ENCODE peak calls at places on chromosomes 3 and 15, in ten cellular contexts. G is GM12865, B is astrocyte, M is epithelial cell of esophagus, S is lower lobe of right lung, W is OCI-LY7, F is NB4, Y is transverse colon, D is body of pancreas, I is A673. P is an unnamed sample.

GRCh38 chr3:128482857-128483656 is 9.9 kb downstream of the GATA2 start:
- DNase-seq in Y (no peak), S (peak; percentile 47), G (no peak), F (no peak), W (no peak), B (peak; percentile 79), M (peak; percentile 33), D (no peak), I (no peak), P (peak; percentile 43)

GRCh38 chr3:60246361-60246760 is 1004.9 kb downstream of the FHIT start:
- DNase-seq in B (no peak), D (no peak), M (no peak), Y (no peak), S (no peak), I (no peak), F (no peak), G (no peak), W (no peak), P (no peak)

GRCh38 chr15:39227001-39227400 is 353.9 kb upstream of the THBS1 start:
- DNase-seq in M (no peak), I (no peak), B (no peak), S (no peak), F (no peak), D (no peak), Y (no peak), W (no peak), G (no peak), P (no peak)

GRCh38 chr3:66038726-66039589 is at the start of gene MAGI1:
- DNase-seq in W (peak; percentile 81), D (peak; percentile 95), I (peak; percentile 91), Y (peak; percentile 91), F (peak; percentile 78), B (peak; percentile 94), S (peak; percentile 89), M (peak; percentile 93), G (peak; percentile 79), P (peak; percentile 89)

GRCh38 chr15:29680806-29681485 is 141.3 kb downstream of the TJP1 start:
- DNase-seq in W (no peak), G (no peak), F (no peak), B (no peak), Y (no peak), M (no peak), D (no peak), S (no peak), I (no peak), P (no peak)

GRCh38 chr3:110518031-110518430 is 553.6 kb upstream of the NECTIN3 start:
- DNase-seq in G (no peak), D (no peak), M (peak; percentile 46), B (no peak), F (no peak), W (no peak), Y (no peak), I (no peak), S (no peak), P (no peak)

GRCh38 chr3:9153763-9154601 is 95.5 kb downstream of the SRGAP3 start:
- DNase-seq in B (peak; percentile 10), D (peak; percentile 30), M (no peak), W (no peak), S (no peak), I (no peak), G (no peak), Y (no peak), F (no peak), P (peak; percentile 64)

GRCh38 chr3:2514031-2514430 is 415.4 kb downstream of the CNTN4 start:
- DNase-seq in M (no peak), G (no peak), W (no peak), D (no peak), F (no peak), S (no peak), Y (no peak), I (no peak), B (no peak), P (no peak)

GRCh38 chr3:115227046-115227445 is 80.0 kb upstream of the ZBTB20 start:
- DNase-seq in M (no peak), W (no peak), F (no peak), I (no peak), D (no peak), G (no peak), S (no peak), B (peak; percentile 53), Y (no peak), P (no peak)

GRCh38 chr15:66196565-66196964 is 57.0 kb downstream of the MEGF11 start:
- DNase-seq in B (peak; percentile 68), F (no peak), M (peak; percentile 89), I (no peak), D (no peak), W (no peak), G (no peak), S (no peak), Y (no peak), P (no peak)

GRCh38 chr15:99631256-99631655 is 65.5 kb downstream of the MEF2A start:
- DNase-seq in I (peak; percentile 48), W (peak; percentile 77), D (peak; percentile 23), S (no peak), Y (peak; percentile 20), M (no peak), G (peak; percentile 76), B (no peak), F (peak; percentile 74), P (no peak)

GRCh38 chr15:85886345-85886935 is 91.7 kb upstream of the KLHL25 start:
- DNase-seq in F (no peak), D (no peak), B (no peak), M (no peak), W (no peak), S (no peak), G (no peak), I (no peak), Y (no peak), P (no peak)

GRCh38 chr3:128800241-128801187 is 74.5 kb downstream of the RAB7A start:
- DNase-seq in Y (no peak), M (no peak), D (no peak), S (no peak), I (no peak), W (no peak), F (no peak), B (no peak), G (peak; percentile 55), P (no peak)

DNA sequence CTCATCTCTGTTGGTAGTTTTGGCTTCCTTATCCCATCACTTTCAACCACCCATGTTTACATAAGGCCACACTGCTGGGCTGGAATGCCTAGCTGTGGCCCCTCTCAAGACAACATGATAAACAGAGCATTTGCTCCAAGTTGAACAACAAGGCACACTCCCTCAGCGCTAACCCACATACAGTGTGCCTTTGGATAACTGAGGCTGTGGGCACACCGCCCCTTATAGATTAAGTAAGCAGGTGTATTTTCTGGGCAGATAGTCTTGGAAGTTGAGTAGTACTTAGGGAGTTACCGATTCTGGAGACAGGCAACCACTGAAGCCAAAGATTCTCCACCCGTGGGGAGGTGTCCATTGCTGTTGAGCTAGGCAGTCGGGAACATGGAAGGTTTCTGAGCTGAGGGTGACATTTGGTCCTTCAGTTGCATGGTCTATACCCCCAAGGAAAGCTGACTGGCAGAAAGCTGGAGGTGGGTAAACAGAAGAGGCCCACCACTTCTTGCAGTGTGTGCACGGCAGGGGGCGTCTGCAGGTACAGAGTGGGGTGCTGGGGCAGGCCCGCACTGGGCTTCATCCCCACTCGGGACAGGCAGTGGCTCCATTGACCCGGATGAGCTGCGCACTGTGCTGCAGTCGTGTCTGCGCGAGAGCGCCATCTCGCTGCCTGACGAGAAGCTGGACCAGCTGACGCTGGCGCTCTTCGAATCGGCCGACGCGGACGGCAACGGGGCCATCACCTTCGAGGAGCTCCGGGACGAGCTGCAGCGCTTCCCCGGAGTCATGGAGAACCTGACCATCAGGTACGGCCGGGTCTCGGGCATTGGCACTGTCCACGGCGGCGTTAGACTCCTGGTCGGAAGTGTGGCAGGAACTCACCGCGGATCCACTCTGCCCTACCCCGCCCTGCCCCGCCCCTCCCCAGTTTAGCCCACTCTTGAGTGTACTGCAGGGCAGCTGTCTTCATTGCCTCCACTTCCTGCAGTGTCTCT is 16.8 kb downstream of the NOX5 start:
- DNase-seq in F (peak; percentile 60), I (peak; percentile 65), G (peak; percentile 6), M (peak; percentile 65), W (no peak), S (peak; percentile 78), D (peak; percentile 35), B (peak; percentile 27), Y (peak; percentile 55), P (no peak)
- TF ChIP-seq CTCF in F (peak; percentile 52), I (peak; percentile 83), G (peak; percentile 18), M (peak; percentile 59), W (no peak), S (peak; percentile 53), D (peak; percentile 20), B (no peak), Y (peak; percentile 49), P (peak; percentile 59)

DNA sequence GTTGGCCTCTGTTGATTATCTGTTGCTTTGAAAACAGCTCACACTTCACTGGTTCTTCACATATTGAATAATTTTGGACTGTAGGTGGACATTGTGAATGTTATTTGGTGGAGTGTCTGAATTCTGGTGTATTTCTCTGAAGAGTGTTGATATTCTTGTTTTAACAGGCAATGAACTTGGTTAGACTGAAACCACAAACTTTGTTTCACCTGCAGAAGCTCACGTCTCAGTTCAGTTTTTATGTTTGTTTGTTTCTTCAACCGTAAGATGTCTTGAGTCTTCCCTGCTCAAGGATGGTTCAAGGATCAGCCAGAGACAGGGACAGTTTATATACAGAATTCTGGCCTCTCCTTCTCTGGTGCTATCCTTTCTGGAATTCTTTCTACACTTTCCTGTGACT is 43.6 kb downstream of the C3orf20 start:
- DNase-seq in M (no peak), S (no peak), W (no peak), F (no peak), Y (no peak), D (no peak), G (peak; percentile 59), I (no peak), B (no peak), P (no peak)
- H3K4me3 ChIP-seq in M (no peak overlapping the region), S (no peak overlapping the region), W (no peak overlapping the region), F (no peak overlapping the region), Y (no peak overlapping the region), D (no peak overlapping the region), G (no peak overlapping the region), I (no peak overlapping the region), B (no peak overlapping the region), P (no peak overlapping the region)

DNA sequence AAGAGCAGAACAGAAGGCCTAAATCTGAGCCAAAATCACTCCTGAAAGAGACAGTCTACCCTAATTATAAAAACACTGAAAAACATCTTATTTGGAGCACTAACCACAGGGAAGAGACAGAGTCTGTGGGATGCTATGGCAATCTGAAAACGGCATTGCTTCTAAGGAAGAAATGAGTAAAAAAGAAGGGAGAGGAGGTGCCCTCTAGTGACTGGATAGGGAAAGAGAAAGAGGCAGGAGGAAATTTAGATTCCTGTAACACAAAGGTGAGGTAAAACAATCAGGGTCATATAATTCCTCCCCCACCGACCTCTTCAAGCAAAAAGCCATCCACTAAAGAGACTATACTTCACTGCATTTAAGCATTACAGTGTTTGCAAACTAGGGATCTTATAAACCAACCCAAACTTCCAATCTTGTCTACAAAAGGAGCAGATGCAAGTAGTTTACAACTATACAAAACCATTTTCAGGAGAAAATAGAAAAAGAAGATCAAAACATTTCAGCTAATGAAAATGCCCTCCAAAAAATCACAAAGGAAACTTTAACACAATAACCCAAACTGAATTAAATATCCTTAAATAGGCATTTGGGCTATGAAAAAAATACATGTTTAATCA is 32.6 kb downstream of the HACD2 start:
- DNase-seq in S (no peak), Y (no peak), W (peak; percentile 11), D (no peak), F (peak; percentile 7), I (peak; percentile 38), M (peak; percentile 18), G (peak; percentile 16), B (no peak), P (no peak)
- TF ChIP-seq CTCF in S (peak; percentile 21), Y (peak; percentile 41), W (peak; percentile 80), D (peak; percentile 22), F (peak; percentile 41), I (peak; percentile 72), M (peak; percentile 58), G (peak; percentile 59), B (peak; percentile 53), P (peak; percentile 69)

GRCh38 chr15:36888018-36888992 is 212.0 kb downstream of the MEIS2 start:
- DNase-seq in G (no peak), W (no peak), S (no peak), D (no peak), F (no peak), M (no peak), B (peak; percentile 60), I (no peak), Y (no peak), P (no peak)
- H3K4me3 ChIP-seq in G (no peak overlapping the region), W (no peak overlapping the region), S (peak overlapping the region; percentile 45), D (no peak overlapping the region), F (no peak overlapping the region), M (no peak overlapping the region), B (peak overlapping the region; percentile 59), I (no peak overlapping the region), Y (peak overlapping the region; percentile 2), P (no peak overlapping the region)

P was measured in AG09309.